ENCODE peak calls at places on chromosomes 4 and X, in five cellular contexts. Y is Ammon's horn; W is activated CD4-positive, alpha-beta T cell treated with anti-CD3 and anti-CD28 coated beads, Interleukin-2, amount 50 U/mL, for 4 hours; E is fibroblast of mammary gland; P is AG08395. L is an unnamed sample.

GRCh38 chr4:7121174-7121573 is 53.3 kb upstream of the GRPEL1 start:
- DNase-seq in Y (peak), W (no peak), E (no peak), P (no peak), L (no peak)

GRCh38 chrX:19958530-19959486 is 32.1 kb downstream of the BCLAF3 start:
- DNase-seq in Y (no peak), W (no peak), E (peak), P (no peak), L (no peak)

GRCh38 chr4:139849219-139849618 is 183.6 kb downstream of the MGST2 start:
- DNase-seq in Y (no peak), W (no peak), E (no peak), P (no peak), L (no peak)

GRCh38 chr4:11152684-11153083 is 276.0 kb downstream of the HS3ST1 start:
- DNase-seq in Y (no peak), W (no peak), E (no peak), P (no peak), L (no peak)

GRCh38 chr4:76484654-76485053 is 49.6 kb downstream of the SHROOM3 start:
- DNase-seq in Y (no peak), W (no peak), E (no peak), P (no peak), L (no peak)

GRCh38 chr4:8029689-8030088 is 90.0 kb upstream of the AFAP1 start:
- DNase-seq in Y (no peak), W (no peak), E (peak), P (no peak), L (no peak)

GRCh38 chr4:74768857-74769525 is 25.3 kb downstream of the BTC start:
- DNase-seq in Y (no peak), W (no peak), E (peak), P (no peak), L (no peak)

GRCh38 chr4:15182600-15183222 is 180.4 kb downstream of the CPEB2 start:
- DNase-seq in Y (no peak), W (no peak), E (peak), P (no peak), L (peak)

GRCh38 chr4:3530663-3531254 is 1.5 kb downstream of the LRPAP1 start:
- DNase-seq in Y (no peak), W (no peak), E (no peak), P (no peak), L (no peak)

GRCh38 chr4:7197910-7198309 is 5.6 kb downstream of the SORCS2 start:
- DNase-seq in Y (no peak), W (no peak), E (no peak), P (no peak), L (no peak)

GRCh38 chr4:182223708-182224107 is 19.5 kb upstream of the TENM3 start:
- DNase-seq in Y (no peak), W (no peak), E (no peak), P (no peak), L (no peak)

GRCh38 chrX:19194285-19195242 is 72.3 kb upstream of the ADGRG2 start:
- DNase-seq in Y (no peak), W (no peak), E (no peak), P (no peak), L (no peak)

GRCh38 chr4:48813984-48814383 is 16.9 kb upstream of the OCIAD1 start:
- DNase-seq in Y (no peak), W (no peak), E (no peak), P (no peak), L (no peak)

GRCh38 chr4:110632506-110633357 is 9.9 kb upstream of the PITX2 start:
- DNase-seq in Y (no peak), W (no peak), E (no peak), P (no peak), L (no peak)

GRCh38 chrX:4379071-4379470 is 665.6 kb upstream of the PRKX start:
- DNase-seq in Y (no peak), W (no peak), E (no peak), P (no peak), L (no peak)

GRCh38 chr4:94595880-94596483 is 144.2 kb downstream of the PDLIM5 start:
- DNase-seq in Y (peak), W (no peak), E (peak), P (peak), L (no peak)

GRCh38 chr4:83931659-83932058 is 395.8 kb downstream of the GPAT3 start:
- DNase-seq in Y (no peak), W (no peak), E (no peak), P (no peak), L (no peak)

GRCh38 chr4:108512615-108513505 is 107.5 kb upstream of the RPL34 start:
- DNase-seq in Y (peak), W (peak), E (peak), P (peak), L (no peak)

GRCh38 chr4:113678651-113679050 is 82.9 kb downstream of the CAMK2D start:
- DNase-seq in Y (no peak), W (no peak), E (peak), P (no peak), L (no peak)

GRCh38 chr4:87506974-87507701 is 22.0 kb downstream of the SPARCL1 start:
- DNase-seq in Y (no peak), W (no peak), E (peak), P (peak), L (no peak)

GRCh38 chr4:107806196-107806595 is 18.5 kb upstream of the SGMS2 start:
- DNase-seq in Y (no peak), W (no peak), E (no peak), P (no peak), L (no peak)

GRCh38 chrX:29172880-29173279 is 585.6 kb downstream of the IL1RAPL1 start:
- DNase-seq in Y (no peak), W (no peak), E (peak), P (no peak), L (no peak)

GRCh38 chrX:119147486-119147885 is 19.9 kb upstream of the KIAA1210 start:
- DNase-seq in Y (no peak), W (no peak), E (no peak), P (no peak), L (no peak)

GRCh38 chr4:8173641-8174242 is 15.1 kb upstream of the ABLIM2 start:
- DNase-seq in Y (no peak), W (no peak), E (no peak), P (no peak), L (no peak)

GRCh38 chr4:93147524-93148212 is 680.9 kb upstream of the ATOH1 start:
- DNase-seq in Y (no peak), W (no peak), E (no peak), P (no peak), L (no peak)

GRCh38 chrX:129540068-129540653 is at the start of gene OCRL:
- DNase-seq in Y (peak), W (peak), E (peak), P (peak), L (peak)

GRCh38 chr4:163494360-163495241 is at the start of gene TMA16:
- DNase-seq in Y (peak), W (peak), E (peak), P (peak), L (peak)

L was measured in stimulated activated CD4-positive, alpha-beta T cell treated with anti-CD3 and anti-CD28 coated beads, TNF-alpha, amount 100 ng/mL, for 24 hours.